ENCODE peak calls at places on chromosomes 13 and 19, in four cellular contexts. H is naive thymus-derived CD4-positive, alpha-beta T cell; D is colonic mucosa; J is left lung. Z is an unnamed sample.

GRCh38 chr13:49821216-49821820 is 28.8 kb upstream of the KPNA3 start:
- DNase-seq in J (no peak), D (no peak), H (no peak), Z (peak)

GRCh38 chr19:18603255-18603957 is 3.2 kb downstream of the CRLF1 start:
- DNase-seq in D (no peak), J (no peak), H (no peak), Z (peak)

GRCh38 chr19:42280761-42281174 is 11.7 kb downstream of the CIC start:
- DNase-seq in D (peak), H (no peak), J (no peak), Z (peak)

GRCh38 chr13:49858183-49858856 is 65.8 kb upstream of the KPNA3 start:
- DNase-seq in H (no peak), D (no peak), J (no peak), Z (peak)

GRCh38 chr19:18774782-18775444 is 16.2 kb downstream of the COMP start:
- DNase-seq in H (no peak), D (no peak), J (peak), Z (no peak)

GRCh38 chr19:33377586-33378475 is 4.3 kb downstream of the CEBPG start:
- DNase-seq in H (no peak), D (no peak), J (no peak), Z (peak)

GRCh38 chr13:109807345-109807744 is 21.0 kb upstream of the IRS2 start:
- DNase-seq in H (no peak), J (no peak), D (no peak), Z (no peak)

GRCh38 chr19:4347521-4347920 is 4.2 kb downstream of the MPND start:
- DNase-seq in H (no peak), D (no peak), J (no peak), Z (no peak)

GRCh38 chr13:51156666-51157065 is 45.6 kb upstream of the C13orf42 start:
- DNase-seq in H (no peak), D (no peak), J (no peak), Z (no peak)

GRCh38 chr19:40974633-40975037 is 16.4 kb upstream of the CYP2B6 start:
- DNase-seq in J (peak), D (peak), H (peak), Z (peak)

GRCh38 chr13:77544365-77544764 is 8.9 kb downstream of the SCEL start:
- DNase-seq in J (no peak), H (no peak), D (peak), Z (peak)

GRCh38 chr19:40604647-40605200 is 3.6 kb downstream of the LTBP4 start:
- DNase-seq in H (no peak), D (peak), J (no peak), Z (no peak)

GRCh38 chr19:17530586-17530985 is 19.1 kb downstream of the PGLS start:
- DNase-seq in J (no peak), H (no peak), D (no peak), Z (no peak)
- H3K4me3 ChIP-seq in J (no peak), H (no peak), D (no peak), Z (no peak)

DNA sequence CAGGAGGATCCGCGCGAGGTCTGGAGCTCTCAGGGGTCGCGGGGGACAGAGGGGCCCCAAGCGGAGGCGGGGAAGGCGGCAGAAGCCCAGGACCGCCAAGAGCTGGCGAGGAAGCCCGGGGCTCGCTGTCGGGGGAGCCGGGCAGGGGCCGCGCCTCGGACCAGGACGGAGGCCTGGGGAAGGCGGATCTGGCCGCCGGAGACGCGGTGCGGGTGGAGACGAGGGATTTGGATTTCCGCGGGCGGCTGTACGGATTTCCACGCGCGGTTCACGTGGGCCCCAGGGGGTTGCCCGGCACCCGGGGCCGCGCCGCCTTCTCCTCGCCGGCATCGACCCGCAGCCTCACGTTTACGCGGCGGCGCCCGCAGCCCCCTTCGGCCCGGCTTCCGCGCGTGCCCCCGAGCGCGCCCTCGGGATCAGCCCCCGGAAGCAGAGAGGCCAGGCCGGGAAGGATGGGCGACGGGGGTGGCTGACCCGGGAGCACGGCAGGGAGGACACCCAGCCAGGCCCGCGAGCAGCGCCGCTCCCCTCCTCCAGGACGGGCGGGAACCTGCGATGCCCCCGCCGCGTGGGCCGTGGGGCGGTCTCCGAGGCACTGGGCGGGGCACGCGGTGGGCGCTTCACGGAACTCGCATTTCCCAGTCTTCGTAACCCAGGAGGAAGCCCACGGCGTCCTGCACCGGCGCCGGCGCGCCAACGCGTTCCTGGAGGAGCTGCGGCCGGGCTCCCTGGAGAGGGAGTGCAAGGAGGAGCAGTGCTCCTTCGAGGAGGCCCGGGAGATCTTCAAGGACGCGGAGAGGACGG is 4.7 kb downstream of the F7 start:
- DNase-seq in J (peak), H (no peak), D (no peak), Z (peak)
- H3K4me3 ChIP-seq in J (peak), H (peak), D (peak), Z (peak)

GRCh38 chr13:78601124-78601885 is 2.0 kb downstream of the POU4F1 start:
- DNase-seq in D (no peak), H (peak), J (peak), Z (no peak)

GRCh38 chr13:78599911-78600310 is 3.4 kb downstream of the POU4F1 start:
- DNase-seq in D (no peak), J (no peak), H (no peak), Z (no peak)

GRCh38 chr13:78601886-78602560 is 1.3 kb downstream of the POU4F1 start:
- DNase-seq in J (peak), D (no peak), H (peak), Z (no peak)

GRCh38 chr13:78598933-78599332 is 4.4 kb downstream of the POU4F1 start:
- DNase-seq in J (no peak), D (no peak), H (no peak), Z (no peak)

GRCh38 chr13:78600317-78600899 is 2.9 kb downstream of the POU4F1 start:
- DNase-seq in J (no peak), H (no peak), D (no peak), Z (no peak)
- H3K4me3 ChIP-seq in J (no peak), H (no peak), D (no peak), Z (no peak)

GRCh38 chr13:111181977-111182376 is 66.9 kb downstream of the ARHGEF7 start:
- DNase-seq in J (no peak), H (no peak), D (no peak), Z (no peak)
- H3K4me3 ChIP-seq in J (no peak), H (no peak), D (no peak), Z (no peak)

Z was measured in cardiac fibroblast.